ENCODE peak calls at places on chromosome X, in four cellular contexts. L, Z, G and Y are unnamed samples.

GRCh38 chrX:2854918-2855317 is 26.2 kb downstream of the GYG2 start:
- DNase-seq in G (no peak), Z (no peak), L (no peak), Y (no peak)

GRCh38 chrX:18709833-18710232 is 2.4 kb downstream of the PPEF1 start:
- DNase-seq in L (no peak), G (no peak), Z (no peak), Y (no peak)

GRCh38 chrX:154458954-154459829 is 1.1 kb downstream of the PLXNA3 start:
- DNase-seq in Z (peak), L (peak), G (no peak), Y (peak)

GRCh38 chrX:132612990-132613564 is 124.2 kb upstream of the MBNL3 start:
- DNase-seq in L (peak), Z (peak), G (no peak), Y (no peak)

GRCh38 chrX:111470681-111471403 is 40.6 kb upstream of the SERTM2 start:
- DNase-seq in G (no peak), L (no peak), Z (no peak), Y (no peak)

GRCh38 chrX:85620466-85620865 is 241.0 kb upstream of the POF1B start:
- DNase-seq in G (no peak), L (no peak), Z (no peak), Y (no peak)

GRCh38 chrX:150080497-150080896 is 142.2 kb upstream of the EOLA2 start:
- DNase-seq in Z (no peak), G (no peak), L (no peak), Y (no peak)

GRCh38 chrX:46630141-46630540 is 56.6 kb downstream of the CHST7 start:
- DNase-seq in G (peak), Z (no peak), L (no peak), Y (no peak)

GRCh38 chrX:34884693-34885277 is 57.8 kb upstream of the FAM47B start:
- DNase-seq in Z (no peak), G (peak), L (peak), Y (peak)